ENCODE peak calls at places on chromosomes 5 and 9, in four cellular contexts. N, Q, P and W are unnamed samples.

GRCh38 chr5:103258957-103259704 is 568 bp downstream of the MACIR start:
- DNase-seq in N (peak; percentile 19), Q (no peak), P (peak; percentile 36), W (peak; percentile 54)

GRCh38 chr5:76341935-76342334 is 61.1 kb upstream of the IQGAP2 start:
- DNase-seq in N (no peak), Q (no peak), P (peak; percentile 11), W (no peak)

GRCh38 chr5:60371065-60371464 is 328.9 kb downstream of the DEPDC1B start:
- DNase-seq in N (no peak), Q (no peak), P (peak; percentile 4), W (no peak)

GRCh38 chr5:138438724-138439536 is at the start of gene REEP2:
- DNase-seq in N (peak; percentile 47), Q (no peak), P (no peak), W (no peak)

GRCh38 chr9:131807131-131807990 is 67.5 kb upstream of the RAPGEF1 start:
- DNase-seq in N (no peak), Q (no peak), P (no peak), W (no peak)

GRCh38 chr9:4666042-4666699 is at the start of gene SPATA6L:
- DNase-seq in N (peak; percentile 45), Q (no peak), P (peak; percentile 70), W (peak; percentile 6)

GRCh38 chr9:99977042-99977792 is 70.8 kb downstream of the STX17 start:
- DNase-seq in N (no peak), Q (no peak), P (no peak), W (no peak)

GRCh38 chr9:38408719-38409118 is 15.5 kb downstream of the IGFBPL1 start:
- DNase-seq in N (no peak), Q (no peak), P (no peak), W (no peak)

GRCh38 chr5:125337222-125337768 is 590.9 kb upstream of the ZNF608 start:
- DNase-seq in N (peak; percentile 31), Q (no peak), P (no peak), W (no peak)

GRCh38 chr5:135241536-135241935 is 157.5 kb downstream of the MACROH2A1 start:
- DNase-seq in N (no peak), Q (no peak), P (no peak), W (no peak)

GRCh38 chr5:96716716-96717115 is 54.5 kb downstream of the CAST start:
- DNase-seq in N (no peak), Q (no peak), P (no peak), W (no peak)

GRCh38 chr5:119468286-119468685 is 16.0 kb downstream of the HSD17B4 start:
- DNase-seq in N (no peak), Q (no peak), P (no peak), W (no peak)

GRCh38 chr5:10441992-10442435 is 335 bp downstream of the ROPN1L start:
- DNase-seq in N (no peak), Q (no peak), P (no peak), W (no peak)

GRCh38 chr5:9799601-9800000 is 169.4 kb upstream of the TAS2R1 start:
- DNase-seq in N (no peak), Q (no peak), P (no peak), W (no peak)

GRCh38 chr5:120655828-120656435 is 191.8 kb downstream of the PRR16 start:
- DNase-seq in N (peak; percentile 22), Q (peak; percentile 40), P (no peak), W (no peak)

GRCh38 chr9:81825831-81826540 is 102.2 kb upstream of the SPATA31D4 start:
- DNase-seq in N (peak; percentile 30), Q (no peak), P (no peak), W (no peak)

GRCh38 chr5:172929371-172929838 is 29.8 kb upstream of the RPL26L1 start:
- DNase-seq in N (peak; percentile 99), Q (no peak), P (no peak), W (no peak)

GRCh38 chr9:114837923-114838322 is 32.1 kb upstream of the TNFSF15 start:
- DNase-seq in N (peak; percentile 24), Q (no peak), P (no peak), W (no peak)

GRCh38 chr5:96691503-96692303 is 29.5 kb downstream of the CAST start:
- DNase-seq in N (peak; percentile 51), Q (no peak), P (no peak), W (no peak)

GRCh38 chr5:88741964-88742363 is 141.0 kb downstream of the MEF2C start:
- DNase-seq in N (no peak), Q (no peak), P (no peak), W (no peak)

GRCh38 chr5:154369682-154370081 is 76.1 kb upstream of the SAP30L start:
- DNase-seq in N (peak; percentile 36), Q (no peak), P (no peak), W (no peak)

GRCh38 chr5:179854356-179854755 is 4.3 kb downstream of the MRNIP start:
- DNase-seq in N (no peak), Q (no peak), P (no peak), W (no peak)

GRCh38 chr5:109290231-109290630 is 119.5 kb downstream of the PJA2 start:
- DNase-seq in N (no peak), Q (no peak), P (no peak), W (no peak)

GRCh38 chr9:128634651-128635262 is 21.9 kb downstream of the DYNC2I2 start:
- DNase-seq in N (no peak), Q (no peak), P (no peak), W (no peak)
- H3K27ac ChIP-seq in N (peak overlapping the region; percentile 53), Q (peak overlapping the region; percentile 99), P (peak overlapping the region; percentile 95), W (no peak overlapping the region)

GRCh38 chr5:93053825-93054224 is 527.2 kb downstream of the NR2F1-AS1 start:
- DNase-seq in N (peak; percentile 83), Q (no peak), P (no peak), W (no peak)

GRCh38 chr5:93054424-93055165 is 526.4 kb downstream of the NR2F1-AS1 start:
- DNase-seq in N (peak; percentile 51), Q (no peak), P (no peak), W (no peak)

GRCh38 chr5:93044860-93045666 is 536.0 kb downstream of the NR2F1-AS1 start:
- DNase-seq in N (no peak), Q (no peak), P (no peak), W (no peak)

DNA sequence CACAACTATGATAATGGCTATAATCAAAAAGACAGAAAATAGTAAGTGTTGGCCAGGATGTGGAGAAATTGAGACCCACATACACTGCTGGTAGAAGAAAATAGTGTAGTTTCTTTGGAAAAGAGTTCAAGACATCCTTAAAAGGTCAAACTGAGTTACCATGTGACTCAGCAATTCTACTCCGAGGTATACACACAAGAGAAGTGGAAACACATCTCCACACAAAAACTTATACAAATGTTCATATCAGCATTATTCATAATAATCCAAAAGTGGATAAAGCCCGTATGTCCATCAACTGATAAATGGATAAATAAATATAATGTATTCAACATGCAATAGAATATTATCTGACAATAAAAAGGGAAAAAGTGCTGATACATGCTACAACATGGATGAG is 532.2 kb downstream of the NR2F1-AS1 start:
- DNase-seq in N (no peak), Q (no peak), P (no peak), W (no peak)
- H3K27ac ChIP-seq in N (no peak overlapping the region), Q (no peak overlapping the region), P (no peak overlapping the region), W (no peak overlapping the region)

GRCh38 chr5:150081541-150082283 is 4.6 kb downstream of the CSF1R start:
- DNase-seq in N (peak; percentile 26), Q (no peak), P (no peak), W (no peak)
- H3K27ac ChIP-seq in N (no peak overlapping the region), Q (no peak overlapping the region), P (no peak overlapping the region), W (peak overlapping the region; percentile 26)

DNA sequence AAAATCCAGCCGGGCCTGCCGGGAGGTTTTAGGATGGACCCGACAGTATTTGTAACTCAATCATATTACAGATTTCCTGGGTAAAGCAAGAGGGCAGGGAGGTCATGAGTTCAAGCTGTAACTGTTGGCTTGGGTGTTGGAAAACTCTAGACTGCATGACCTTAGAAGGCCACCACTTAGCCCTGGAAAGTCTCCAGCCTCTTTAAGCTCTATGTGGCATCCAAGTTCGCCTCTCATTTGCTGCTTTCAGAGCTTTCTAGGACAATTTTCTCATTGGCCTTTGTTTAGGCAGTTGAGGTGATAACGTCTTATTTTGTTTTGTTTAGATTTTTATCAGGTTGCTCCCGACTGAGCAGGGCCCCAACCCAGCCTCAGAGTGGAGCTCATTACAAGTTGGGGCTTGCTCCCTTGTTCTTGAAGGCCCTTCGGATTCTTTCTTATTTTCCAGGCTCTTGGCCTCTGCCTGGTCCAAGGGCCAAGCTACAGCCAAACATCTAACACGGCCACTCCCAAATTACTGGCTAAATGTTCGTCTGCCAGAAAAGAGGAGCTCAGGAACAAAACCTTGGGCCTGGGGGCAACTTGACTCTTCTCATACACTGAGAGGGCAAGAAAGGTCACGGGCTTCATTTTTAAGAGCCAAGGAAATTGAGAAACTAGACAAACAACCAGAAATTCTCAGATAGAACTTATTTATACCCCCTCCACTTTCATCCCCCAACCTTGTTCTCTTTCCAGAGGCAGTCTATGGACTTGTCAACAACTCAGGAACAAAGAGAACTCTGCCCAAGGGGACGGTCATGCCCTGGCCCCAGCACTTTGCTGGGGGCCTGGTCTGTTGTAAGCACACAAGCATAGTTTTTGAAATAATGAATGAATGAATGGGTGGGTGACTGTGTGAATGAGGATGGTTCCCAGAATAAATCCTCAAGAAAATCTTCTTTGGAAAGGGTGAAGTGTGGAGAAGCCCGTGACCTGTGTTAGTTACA is 526.9 kb downstream of the BNC2 start:
- DNase-seq in N (no peak), Q (no peak), P (no peak), W (no peak)
- H3K27ac ChIP-seq in N (no peak overlapping the region), Q (no peak overlapping the region), P (no peak overlapping the region), W (no peak overlapping the region)

DNA sequence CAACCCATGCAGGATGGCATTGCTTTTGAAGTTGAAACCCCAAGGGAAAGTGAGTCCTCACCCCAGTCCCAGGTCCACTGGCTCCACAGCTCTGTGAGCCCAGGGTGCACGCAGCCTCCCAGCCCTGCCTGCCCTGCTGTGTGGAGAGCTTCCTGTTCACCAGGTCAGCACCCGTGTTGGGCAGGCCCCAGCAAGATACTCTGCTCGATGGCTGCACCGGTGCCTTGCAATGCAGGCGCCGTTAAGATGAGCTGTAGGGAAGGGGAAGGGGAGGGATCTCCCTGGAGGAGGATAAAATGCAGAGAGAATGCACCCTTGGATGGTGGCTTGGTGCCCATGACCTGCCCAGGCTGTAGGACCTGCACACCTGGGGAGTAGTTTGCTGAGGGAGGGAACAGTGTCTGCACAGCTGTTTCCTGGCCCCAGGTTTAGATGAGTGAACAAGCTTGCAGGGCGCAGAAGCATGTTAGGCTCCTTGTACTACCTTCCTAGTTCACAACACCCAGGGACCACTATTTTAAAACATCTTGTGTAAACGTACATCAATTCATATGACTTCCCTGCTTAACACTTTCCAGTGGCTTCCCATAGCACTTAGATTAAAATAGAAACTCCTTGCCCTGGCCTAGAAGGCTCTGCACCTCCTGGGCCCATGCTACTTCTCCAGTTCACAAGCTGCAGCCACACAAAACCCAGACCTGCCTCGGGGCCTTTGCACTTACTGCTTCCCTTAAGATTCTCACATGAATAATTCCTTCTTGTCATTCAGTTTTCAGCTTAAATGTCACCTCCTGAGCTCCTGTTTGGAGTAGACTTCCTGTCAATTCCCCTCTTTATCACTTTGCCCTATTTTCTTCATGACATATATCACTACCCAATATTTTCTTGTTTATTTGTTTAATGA is 19.6 kb downstream of the FAT2 start:
- DNase-seq in N (no peak), Q (no peak), P (no peak), W (no peak)
- H3K27ac ChIP-seq in N (no peak overlapping the region), Q (no peak overlapping the region), P (no peak overlapping the region), W (no peak overlapping the region)